ENCODE peak calls at places on chromosomes 5 and 9, in four cellular contexts. U is activated naive CD8-positive, alpha-beta T cell treated with anti-CD3 and anti-CD28 coated beads for 36 hours; Q is GM10248; W is fibroblast of gingiva. O is an unnamed sample.

GRCh38 chr5:1323803-1324173 is 21.1 kb downstream of the CLPTM1L start:
- DNase-seq in W (no peak), Q (no peak), U (no peak), O (no peak)

GRCh38 chr9:119003882-119004617 is 365.2 kb downstream of the BRINP1 start:
- DNase-seq in W (peak), U (no peak), Q (no peak), O (no peak)

GRCh38 chr5:151239237-151239861 is 13.6 kb upstream of the GM2A start:
- DNase-seq in W (peak), Q (peak), U (peak), O (peak)

GRCh38 chr9:83339435-83339834 is 198.8 kb downstream of the FRMD3 start:
- DNase-seq in W (no peak), U (no peak), Q (no peak), O (no peak)

GRCh38 chr5:27217160-27217956 is 179.0 kb upstream of the CDH9 start:
- DNase-seq in U (no peak), W (no peak), Q (no peak), O (no peak)

GRCh38 chr5:86679529-86679928 is 61.8 kb downstream of the COX7C start:
- DNase-seq in W (peak), Q (peak), U (no peak), O (peak)

GRCh38 chr9:79877943-79878612 is 306.3 kb downstream of the TLE4 start:
- DNase-seq in U (no peak), Q (no peak), W (no peak), O (no peak)

GRCh38 chr9:3256571-3256970 is 269.2 kb downstream of the RFX3 start:
- DNase-seq in W (peak), Q (no peak), U (no peak), O (no peak)

GRCh38 chr5:157273131-157273556 is 7.2 kb downstream of the CYFIP2 start:
- DNase-seq in W (no peak), Q (peak), U (no peak), O (no peak)

GRCh38 chr5:478982-479535 is 36.1 kb downstream of the EXOC3 start:
- DNase-seq in W (no peak), U (no peak), Q (no peak), O (no peak)

GRCh38 chr5:137470111-137470920 is 28.8 kb downstream of the SPOCK1 start:
- DNase-seq in Q (no peak), U (no peak), W (peak), O (no peak)

GRCh38 chr5:149421834-149422233 is 42.7 kb upstream of the IL17B start:
- DNase-seq in Q (no peak), W (peak), U (no peak), O (no peak)

GRCh38 chr5:14720236-14720923 is 55.9 kb downstream of the OTULIN start:
- DNase-seq in W (peak), Q (no peak), U (no peak), O (no peak)

GRCh38 chr5:16897800-16898199 is 38.3 kb downstream of the MYO10 start:
- DNase-seq in W (no peak), Q (no peak), U (no peak), O (no peak)

GRCh38 chr5:87411586-87412416 is 929 bp downstream of the CCNH start:
- DNase-seq in U (peak), Q (no peak), W (peak), O (peak)

GRCh38 chr9:81410201-81410600 is 279.1 kb downstream of the TLE1 start:
- DNase-seq in U (no peak), Q (no peak), W (peak), O (no peak)

GRCh38 chr5:36238896-36239295 is 2.8 kb downstream of the NADK2 start:
- DNase-seq in W (no peak), U (no peak), Q (no peak), O (no peak)

GRCh38 chr9:82412586-82412985 is 424.0 kb downstream of the SPATA31D1 start:
- DNase-seq in Q (no peak), W (no peak), U (no peak), O (no peak)

GRCh38 chr5:138595396-138595795 is 20.2 kb upstream of the HSPA9 start:
- DNase-seq in U (no peak), Q (no peak), W (no peak), O (no peak)

GRCh38 chr9:128098936-128099931 is 28.3 kb downstream of the PTGES2 start:
- DNase-seq in U (no peak), Q (no peak), W (peak), O (no peak)

GRCh38 chr9:557601-558201 is 283.8 kb upstream of the DMRT1 start:
- DNase-seq in U (no peak), W (no peak), Q (no peak), O (peak)

GRCh38 chr9:15211160-15211993 is 95.6 kb downstream of the TTC39B start:
- DNase-seq in Q (peak), W (peak), U (peak), O (peak)

O was measured in neuronal stem cell.